ENCODE peak calls at places on chromosomes 7 and 10, in seven cellular contexts. O, M, Q, H, K, C and Y are unnamed samples.

GRCh38 chr10:62960416-62960815 is 144.2 kb upstream of the EGR2 start:
- DNase-seq in K (no peak), H (no peak), O (no peak), Q (no peak), C (no peak), M (no peak), Y (no peak)

GRCh38 chr10:110083884-110084283 is 76.1 kb downstream of the ADD3 start:
- DNase-seq in H (no peak), M (no peak), K (peak; percentile 29), Q (no peak), O (no peak), C (no peak), Y (no peak)

GRCh38 chr7:98784216-98784785 is 85.5 kb downstream of the TMEM130 start:
- DNase-seq in M (no peak), K (no peak), O (no peak), H (no peak), Q (no peak), C (no peak), Y (no peak)

GRCh38 chr7:64888901-64889685 is 14.0 kb upstream of the ZNF273 start:
- DNase-seq in C (no peak), M (peak; percentile 52), K (no peak), Q (no peak), O (no peak), H (no peak), Y (no peak)

GRCh38 chr10:92405006-92405924 is 114.3 kb downstream of the MARCHF5 start:
- DNase-seq in O (no peak), M (no peak), K (no peak), H (no peak), C (no peak), Q (no peak), Y (no peak)

GRCh38 chr10:131143425-131144165 is 167.9 kb downstream of the TCERG1L start:
- DNase-seq in H (no peak), C (no peak), M (no peak), K (no peak), Q (no peak), O (no peak), Y (no peak)

GRCh38 chr7:49852619-49853462 is 79.4 kb downstream of the VWC2 start:
- DNase-seq in Q (peak; percentile 75), O (peak; percentile 13), K (peak; percentile 46), H (no peak), C (no peak), M (peak; percentile 52), Y (peak; percentile 62)

GRCh38 chr10:115659616-115660015 is 566.5 kb downstream of the ATRNL1 start:
- DNase-seq in M (no peak), C (no peak), H (no peak), O (no peak), Q (no peak), K (no peak), Y (no peak)

GRCh38 chr7:90210475-90210874 is 1.1 kb upstream of the STEAP2 start:
- DNase-seq in H (no peak), C (no peak), M (no peak), Q (no peak), O (no peak), K (no peak), Y (no peak)
- H3K27ac ChIP-seq in H (no peak overlapping the region), C (peak overlapping the region; percentile 80), M (peak overlapping the region; percentile 77), Q (no peak overlapping the region), O (no peak overlapping the region), K (no peak overlapping the region), Y (no peak overlapping the region)

GRCh38 chr10:102398172-102399020 is 2.9 kb downstream of the NFKB2 start:
- DNase-seq in M (no peak), C (no peak), K (no peak), O (no peak), Q (no peak), H (no peak), Y (no peak)
- H3K4me3 ChIP-seq in M (no peak overlapping the region), C (peak overlapping the region; percentile 85), K (no peak overlapping the region), O (peak overlapping the region; percentile 45), Q (no peak overlapping the region), H (peak overlapping the region; percentile 74), Y (no peak overlapping the region)

DNA sequence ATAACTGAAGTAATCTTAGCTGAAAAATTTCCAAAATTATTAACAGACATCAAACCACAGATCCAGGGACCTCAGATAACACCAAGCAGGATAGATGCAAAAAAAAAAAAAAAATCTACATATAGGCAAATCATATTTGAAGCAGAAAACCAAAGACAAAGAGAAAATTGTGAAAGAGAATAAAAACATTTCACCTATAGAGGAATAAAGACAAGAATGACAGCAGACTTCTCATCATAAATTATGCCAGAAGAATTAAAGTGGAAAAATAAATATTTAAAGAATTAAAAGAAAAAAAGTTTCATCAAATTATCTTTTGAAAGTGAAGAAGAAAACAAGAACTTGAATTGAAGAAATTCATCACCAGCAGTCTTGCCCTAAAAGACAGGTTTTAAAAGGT is 467.5 kb downstream of the GPAM start:
- DNase-seq in K (no peak), H (no peak), O (no peak), Q (no peak), M (no peak), C (no peak), Y (no peak)
- H3K9me3 ChIP-seq in K (no peaks in the 10 kb centered on the region), H (peaks cover 6% of the 10 kb centered on the region), O (peaks cover 20% of the 10 kb centered on the region), Q (no peaks in the 10 kb centered on the region), M (no peaks in the 10 kb centered on the region), C (peaks cover 12% of the 10 kb centered on the region), Y (peaks cover 13% of the 10 kb centered on the region)

DNA sequence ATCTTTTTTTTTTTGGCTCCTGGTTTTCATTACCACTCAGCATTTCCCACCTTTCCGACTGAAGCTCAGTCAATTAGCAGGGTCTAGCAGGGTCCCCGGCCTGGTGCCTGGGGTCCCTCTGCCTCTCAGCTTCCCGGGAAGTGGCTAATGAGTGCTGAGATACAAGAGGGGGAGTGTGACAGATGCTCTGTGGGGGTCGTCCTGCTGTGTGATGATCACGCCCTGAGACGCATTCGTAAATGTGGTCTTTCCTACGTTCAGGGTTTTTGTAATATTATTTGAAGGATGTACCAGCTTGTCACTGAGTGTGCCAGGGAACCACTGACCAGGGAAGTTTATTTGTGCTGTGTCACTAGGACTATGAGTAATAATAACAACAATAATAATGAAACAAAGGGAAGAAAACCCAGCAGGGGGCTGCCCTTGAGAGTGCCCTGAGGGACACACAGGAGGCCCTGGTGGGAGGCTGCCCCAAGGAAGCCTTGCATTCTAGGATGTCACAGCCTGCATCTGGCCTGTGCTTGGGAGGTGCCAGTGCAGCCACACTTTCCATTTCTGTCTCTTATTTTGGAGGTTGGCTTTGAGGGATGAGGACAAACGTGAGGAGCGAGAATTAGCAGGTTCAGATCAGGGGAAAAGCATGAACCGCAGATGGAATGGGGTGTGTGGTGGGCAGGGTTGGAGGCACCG is 337.7 kb downstream of the ADARB2 start:
- DNase-seq in K (no peak), Q (no peak), H (no peak), O (no peak), C (no peak), M (no peak), Y (no peak)
- H3K27ac ChIP-seq in K (no peak overlapping the region), Q (no peak overlapping the region), H (no peak overlapping the region), O (no peak overlapping the region), C (no peak overlapping the region), M (no peak overlapping the region), Y (no peak overlapping the region)

GRCh38 chr7:106022193-106022821 is 59.2 kb downstream of the CDHR3 start:
- DNase-seq in O (no peak), C (no peak), Q (no peak), H (no peak), K (no peak), M (no peak), Y (no peak)

GRCh38 chr7:106017657-106018056 is 54.6 kb downstream of the CDHR3 start:
- DNase-seq in K (peak; percentile 73), Q (no peak), H (no peak), C (no peak), O (no peak), M (no peak), Y (no peak)

GRCh38 chr7:106023369-106024322 is 60.6 kb downstream of the CDHR3 start:
- DNase-seq in K (peak; percentile 57), C (no peak), H (no peak), Q (no peak), O (no peak), M (no peak), Y (no peak)

GRCh38 chr7:106018566-106019338 is 55.7 kb downstream of the CDHR3 start:
- DNase-seq in O (no peak), H (no peak), M (no peak), Q (no peak), K (peak; percentile 88), C (no peak), Y (no peak)

GRCh38 chr7:106021211-106022067 is 58.4 kb downstream of the CDHR3 start:
- DNase-seq in C (no peak), Q (no peak), O (no peak), K (no peak), H (no peak), M (no peak), Y (no peak)
- H3K4me3 ChIP-seq in C (no peak overlapping the region), Q (peak overlapping the region; percentile 34), O (no peak overlapping the region), K (no peak overlapping the region), H (no peak overlapping the region), M (no peak overlapping the region), Y (no peak overlapping the region)

DNA sequence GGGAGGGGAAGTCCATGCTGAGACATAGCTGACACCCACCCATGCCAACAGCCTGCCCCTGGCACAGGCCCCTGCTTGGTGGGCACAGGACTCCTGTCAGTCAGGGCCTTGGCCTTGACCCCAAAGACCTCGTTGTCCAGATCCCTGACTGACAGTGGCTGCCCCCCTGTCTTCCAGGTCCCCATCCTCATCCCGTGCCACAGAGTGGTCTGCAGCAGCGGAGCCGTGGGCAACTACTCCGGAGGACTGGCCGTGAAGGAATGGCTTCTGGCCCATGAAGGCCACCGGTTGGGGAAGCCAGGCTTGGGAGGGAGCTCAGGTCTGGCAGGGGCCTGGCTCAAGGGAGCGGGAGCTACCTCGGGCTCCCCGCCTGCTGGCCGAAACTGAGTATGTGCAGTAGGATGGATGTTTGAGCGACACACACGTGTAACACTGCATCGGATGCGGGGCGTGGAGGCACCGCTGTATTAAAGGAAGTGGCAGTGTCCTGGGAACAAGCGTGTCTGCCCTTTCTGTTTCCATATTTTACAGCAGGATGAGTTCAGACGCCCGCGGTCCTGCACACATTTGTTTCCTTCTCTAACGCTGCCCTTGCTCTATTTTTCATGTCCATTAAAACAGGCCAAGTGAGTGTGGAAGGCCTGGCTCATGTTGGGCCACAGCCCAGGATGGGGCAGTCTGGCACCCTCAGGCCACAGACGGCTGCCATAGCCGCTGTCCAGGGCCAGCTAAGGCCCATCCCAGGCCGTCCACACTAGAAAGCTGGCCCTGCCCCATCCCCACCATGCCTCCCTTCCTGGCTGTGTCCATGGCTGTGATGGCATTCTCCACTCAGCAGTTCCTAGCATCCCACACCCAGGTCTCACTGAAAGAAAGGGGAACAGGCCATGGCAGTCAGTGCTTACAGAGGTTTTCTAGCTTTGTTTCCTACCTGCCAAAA is 197.2 kb downstream of the EBF3 start:
- DNase-seq in H (no peak), Q (no peak), K (no peak), C (no peak), M (peak; percentile 7), O (no peak), Y (no peak)
- H3K9me3 ChIP-seq in H (no peaks in the 10 kb centered on the region), Q (no peaks in the 10 kb centered on the region), K (no peaks in the 10 kb centered on the region), C (no peaks in the 10 kb centered on the region), M (no peaks in the 10 kb centered on the region), O (no peaks in the 10 kb centered on the region), Y (no peaks in the 10 kb centered on the region)

GRCh38 chr7:138257459-138258193 is 181.4 kb downstream of the AKR1D1 start:
- DNase-seq in H (no peak), O (no peak), C (no peak), M (no peak), K (peak; percentile 93), Q (no peak), Y (no peak)
- H3K27ac ChIP-seq in H (no peak overlapping the region), O (no peak overlapping the region), C (no peak overlapping the region), M (peak overlapping the region; percentile 44), K (peak overlapping the region; percentile 87), Q (no peak overlapping the region), Y (no peak overlapping the region)